ENCODE peak calls at places on chromosomes 5 and 9, in seven cellular contexts. Z, O, W, H, R, V and E are unnamed samples.

GRCh38 chr5:31861601-31862000 is 222.7 kb downstream of the PDZD2 start:
- DNase-seq in Z (no peak), O (no peak), V (no peak), H (no peak), W (no peak), R (no peak), E (no peak)

GRCh38 chr9:38390851-38391250 is 1.7 kb upstream of the ALDH1B1 start:
- DNase-seq in O (no peak), R (no peak), Z (no peak), W (no peak), V (no peak), H (no peak), E (no peak)

GRCh38 chr5:102955463-102955862 is 164.5 kb downstream of the GIN1 start:
- DNase-seq in Z (no peak), H (no peak), W (no peak), R (no peak), O (no peak), V (no peak), E (no peak)

GRCh38 chr9:125537442-125538091 is 169.4 kb downstream of the MAPKAP1 start:
- DNase-seq in V (no peak), O (peak), H (no peak), R (no peak), Z (no peak), W (no peak), E (no peak)

GRCh38 chr9:120965344-120966004 is 38.9 kb upstream of the TRAF1 start:
- DNase-seq in H (no peak), Z (no peak), R (peak), V (no peak), W (no peak), O (no peak), E (no peak)

GRCh38 chr9:69768716-69769115 is 8.9 kb upstream of the PTAR1 start:
- DNase-seq in H (no peak), V (no peak), O (no peak), W (no peak), Z (no peak), R (no peak), E (no peak)

GRCh38 chr9:109355564-109356297 is 34.9 kb upstream of the EPB41L4B start:
- DNase-seq in R (no peak), H (no peak), O (no peak), Z (no peak), W (no peak), V (no peak), E (no peak)

GRCh38 chr5:60685700-60686099 is 14.3 kb downstream of the DEPDC1B start:
- DNase-seq in W (no peak), H (no peak), V (no peak), R (no peak), Z (no peak), O (no peak), E (no peak)

GRCh38 chr5:33153891-33154290 is 286.9 kb upstream of the TARS1 start:
- DNase-seq in W (no peak), Z (no peak), H (peak), O (no peak), R (no peak), V (no peak), E (no peak)

GRCh38 chr9:129568560-129569505 is 52.1 kb downstream of the C9orf50 start:
- DNase-seq in W (no peak), O (peak), V (no peak), Z (peak), R (peak), H (no peak), E (no peak)

GRCh38 chr9:129566563-129567266 is 54.2 kb downstream of the C9orf50 start:
- DNase-seq in R (no peak), H (no peak), Z (no peak), V (no peak), O (no peak), W (no peak), E (no peak)

GRCh38 chr9:129567329-129567728 is 53.6 kb downstream of the C9orf50 start:
- DNase-seq in H (no peak), V (no peak), R (no peak), Z (no peak), W (no peak), O (no peak), E (no peak)

GRCh38 chr9:129569506-129570449 is 51.1 kb downstream of the C9orf50 start:
- DNase-seq in O (peak), R (peak), W (no peak), Z (peak), V (no peak), H (peak), E (no peak)

GRCh38 chr9:129567842-129568559 is 52.9 kb downstream of the C9orf50 start:
- DNase-seq in V (peak), O (peak), H (peak), W (no peak), Z (peak), R (peak), E (no peak)
- H3K4me3 ChIP-seq in V (peak), O (peak), H (peak), W (peak), Z (peak), R (peak), E (peak)

GRCh38 chr5:134371834-134372340 is 518 bp downstream of the UBE2B start:
- DNase-seq in V (no peak), O (peak), R (peak), H (peak), W (no peak), Z (peak), E (no peak)
- H3K4me3 ChIP-seq in V (peak), O (peak), R (peak), H (peak), W (peak), Z (peak), E (peak)

GRCh38 chr5:132010645-132011560 is 555 bp downstream of the ACSL6 start:
- DNase-seq in R (peak), O (no peak), Z (peak), V (no peak), W (no peak), H (no peak), E (no peak)
- H3K4me3 ChIP-seq in R (peak), O (peak), Z (peak), V (peak), W (peak), H (peak), E (peak)

GRCh38 chr5:143117821-143118220 is 285.7 kb downstream of the NR3C1 start:
- DNase-seq in R (no peak), W (no peak), Z (no peak), H (no peak), V (no peak), O (no peak), E (no peak)
- H3K4me3 ChIP-seq in R (no peak), W (no peak), Z (no peak), H (no peak), V (no peak), O (no peak), E (no peak)